ENCODE peak calls at places on chromosomes 12 and 14, in four cellular contexts. One of them, this sample, is unnamed.

GRCh38 chr12:89472508-89472907 is 52.1 kb downstream of the GALNT4 start:
- ATAC-seq in natural killer cell: no peak
- ATAC-seq in activated CD8-positive, alpha-beta T cell treated with anti-CD3 and anti-CD28 coated beads for 36 hours: no peak
- ATAC-seq in psoas muscle: no peak
- ATAC-seq in this sample: no peak

GRCh38 chr12:64694130-64695078 is 64.8 kb downstream of the GNS start:
- ATAC-seq in natural killer cell: no peak
- ATAC-seq in psoas muscle: no peak
- ATAC-seq in activated CD8-positive, alpha-beta T cell treated with anti-CD3 and anti-CD28 coated beads for 36 hours: no peak
- ATAC-seq in this sample: peak; percentile 49

GRCh38 chr14:64733899-64734298 is 29.7 kb downstream of the PLEKHG3 start:
- ATAC-seq in natural killer cell: peak; percentile 46
- ATAC-seq in activated CD8-positive, alpha-beta T cell treated with anti-CD3 and anti-CD28 coated beads for 36 hours: no peak
- ATAC-seq in psoas muscle: no peak
- ATAC-seq in this sample: no peak

GRCh38 chr12:27619308-27619707 is 76.9 kb upstream of the REP15 start:
- ATAC-seq in natural killer cell: peak; percentile 28
- ATAC-seq in activated CD8-positive, alpha-beta T cell treated with anti-CD3 and anti-CD28 coated beads for 36 hours: peak; percentile 93
- ATAC-seq in psoas muscle: peak; percentile 63
- ATAC-seq in this sample: peak; percentile 60

GRCh38 chr12:72315858-72316257 is 43.7 kb downstream of the TRHDE start:
- ATAC-seq in activated CD8-positive, alpha-beta T cell treated with anti-CD3 and anti-CD28 coated beads for 36 hours: no peak
- ATAC-seq in psoas muscle: no peak
- ATAC-seq in natural killer cell: no peak
- ATAC-seq in this sample: no peak

GRCh38 chr12:108542320-108542719 is 18.7 kb downstream of the SART3 start:
- ATAC-seq in activated CD8-positive, alpha-beta T cell treated with anti-CD3 and anti-CD28 coated beads for 36 hours: no peak
- ATAC-seq in psoas muscle: peak; percentile 74
- ATAC-seq in natural killer cell: no peak
- ATAC-seq in this sample: no peak

GRCh38 chr12:41556176-41556575 is 368.1 kb downstream of the PDZRN4 start:
- ATAC-seq in psoas muscle: no peak
- ATAC-seq in natural killer cell: no peak
- ATAC-seq in activated CD8-positive, alpha-beta T cell treated with anti-CD3 and anti-CD28 coated beads for 36 hours: no peak
- ATAC-seq in this sample: no peak

GRCh38 chr14:71961972-71962371 is 29.7 kb downstream of the RGS6 start:
- ATAC-seq in activated CD8-positive, alpha-beta T cell treated with anti-CD3 and anti-CD28 coated beads for 36 hours: no peak
- ATAC-seq in psoas muscle: no peak
- ATAC-seq in natural killer cell: no peak
- ATAC-seq in this sample: no peak

GRCh38 chr12:132428872-132429121 is 61.2 kb upstream of the FBRSL1 start:
- ATAC-seq in psoas muscle: no peak
- ATAC-seq in activated CD8-positive, alpha-beta T cell treated with anti-CD3 and anti-CD28 coated beads for 36 hours: no peak
- ATAC-seq in natural killer cell: no peak
- ATAC-seq in this sample: no peak

GRCh38 chr12:3655331-3655900 is 97.5 kb downstream of the CRACR2A start:
- ATAC-seq in natural killer cell: no peak
- ATAC-seq in activated CD8-positive, alpha-beta T cell treated with anti-CD3 and anti-CD28 coated beads for 36 hours: peak; percentile 69
- ATAC-seq in psoas muscle: peak; percentile 69
- ATAC-seq in this sample: no peak

GRCh38 chr12:105580841-105581352 is 250.4 kb downstream of the C12orf75 start:
- ATAC-seq in psoas muscle: no peak
- ATAC-seq in activated CD8-positive, alpha-beta T cell treated with anti-CD3 and anti-CD28 coated beads for 36 hours: no peak
- ATAC-seq in natural killer cell: no peak
- ATAC-seq in this sample: peak; percentile 39

GRCh38 chr12:47903151-47903611 is 1.6 kb downstream of the VDR start:
- ATAC-seq in activated CD8-positive, alpha-beta T cell treated with anti-CD3 and anti-CD28 coated beads for 36 hours: no peak
- ATAC-seq in psoas muscle: no peak
- ATAC-seq in natural killer cell: no peak
- ATAC-seq in this sample: no peak

GRCh38 chr14:70935135-70935534 is 27.9 kb downstream of the PCNX1 start:
- ATAC-seq in activated CD8-positive, alpha-beta T cell treated with anti-CD3 and anti-CD28 coated beads for 36 hours: peak; percentile 3
- ATAC-seq in natural killer cell: peak; percentile 17
- ATAC-seq in psoas muscle: peak; percentile 61
- ATAC-seq in this sample: no peak

GRCh38 chr12:1884651-1885050 is 33.8 kb downstream of the CACNA2D4 start:
- ATAC-seq in activated CD8-positive, alpha-beta T cell treated with anti-CD3 and anti-CD28 coated beads for 36 hours: no peak
- ATAC-seq in psoas muscle: no peak
- ATAC-seq in natural killer cell: no peak
- ATAC-seq in this sample: no peak

GRCh38 chr14:53925201-53925766 is 31.3 kb downstream of the BMP4 start:
- ATAC-seq in activated CD8-positive, alpha-beta T cell treated with anti-CD3 and anti-CD28 coated beads for 36 hours: no peak
- ATAC-seq in psoas muscle: no peak
- ATAC-seq in natural killer cell: no peak
- ATAC-seq in this sample: no peak

GRCh38 chr14:31965735-31966598 is 111.1 kb upstream of the ARHGAP5 start:
- ATAC-seq in natural killer cell: no peak
- ATAC-seq in psoas muscle: peak; percentile 35
- ATAC-seq in activated CD8-positive, alpha-beta T cell treated with anti-CD3 and anti-CD28 coated beads for 36 hours: no peak
- ATAC-seq in this sample: no peak

GRCh38 chr12:101697930-101698781 is 716 bp downstream of the CHPT1 start:
- ATAC-seq in activated CD8-positive, alpha-beta T cell treated with anti-CD3 and anti-CD28 coated beads for 36 hours: peak; percentile 25
- ATAC-seq in psoas muscle: peak; percentile 60
- ATAC-seq in natural killer cell: peak; percentile 48
- ATAC-seq in this sample: peak; percentile 78

GRCh38 chr12:12927211-12928079 is 24.5 kb downstream of the GPRC5D start:
- ATAC-seq in natural killer cell: no peak
- ATAC-seq in psoas muscle: peak; percentile 86
- ATAC-seq in activated CD8-positive, alpha-beta T cell treated with anti-CD3 and anti-CD28 coated beads for 36 hours: no peak
- ATAC-seq in this sample: peak; percentile 63

GRCh38 chr12:1217191-1217949 is 226.3 kb downstream of the ERC1 start:
- ATAC-seq in natural killer cell: no peak
- ATAC-seq in psoas muscle: peak; percentile 89
- ATAC-seq in activated CD8-positive, alpha-beta T cell treated with anti-CD3 and anti-CD28 coated beads for 36 hours: no peak
- ATAC-seq in this sample: peak; percentile 86

GRCh38 chr14:106269451-106270204 is 743.2 kb downstream of the TMEM121 start:
- ATAC-seq in activated CD8-positive, alpha-beta T cell treated with anti-CD3 and anti-CD28 coated beads for 36 hours: no peak
- ATAC-seq in psoas muscle: no peak
- ATAC-seq in natural killer cell: no peak
- ATAC-seq in this sample: no peak

GRCh38 chr12:27844427-27845090 is 64.5 kb upstream of the MANSC4 start:
- ATAC-seq in activated CD8-positive, alpha-beta T cell treated with anti-CD3 and anti-CD28 coated beads for 36 hours: no peak
- ATAC-seq in natural killer cell: no peak
- ATAC-seq in psoas muscle: no peak
- ATAC-seq in this sample: no peak

GRCh38 chr12:124814741-124815613 is 48.7 kb downstream of the SCARB1 start:
- ATAC-seq in psoas muscle: no peak
- ATAC-seq in natural killer cell: no peak
- ATAC-seq in activated CD8-positive, alpha-beta T cell treated with anti-CD3 and anti-CD28 coated beads for 36 hours: no peak
- ATAC-seq in this sample: no peak

GRCh38 chr14:99280852-99281251 is 8.9 kb upstream of the BCL11B start:
- ATAC-seq in psoas muscle: no peak
- ATAC-seq in activated CD8-positive, alpha-beta T cell treated with anti-CD3 and anti-CD28 coated beads for 36 hours: peak; percentile 50
- ATAC-seq in natural killer cell: no peak
- ATAC-seq in this sample: no peak

GRCh38 chr12:3896851-3897351 is 23.7 kb upstream of the PARP11 start:
- ATAC-seq in activated CD8-positive, alpha-beta T cell treated with anti-CD3 and anti-CD28 coated beads for 36 hours: peak; percentile 7
- ATAC-seq in psoas muscle: peak; percentile 38
- ATAC-seq in natural killer cell: peak; percentile 52
- ATAC-seq in this sample: peak; percentile 80

GRCh38 chr14:90573385-90574105 is 176.7 kb downstream of the CALM1 start:
- ATAC-seq in natural killer cell: no peak
- ATAC-seq in psoas muscle: no peak
- ATAC-seq in activated CD8-positive, alpha-beta T cell treated with anti-CD3 and anti-CD28 coated beads for 36 hours: no peak
- ATAC-seq in this sample: no peak

GRCh38 chr12:124538194-124539082 is 29.0 kb downstream of the NCOR2 start:
- ATAC-seq in psoas muscle: peak; percentile 38
- ATAC-seq in activated CD8-positive, alpha-beta T cell treated with anti-CD3 and anti-CD28 coated beads for 36 hours: no peak
- ATAC-seq in natural killer cell: no peak
- ATAC-seq in this sample: peak; percentile 8

GRCh38 chr12:106551410-106551809 is 31.4 kb upstream of the RFX4 start:
- ATAC-seq in activated CD8-positive, alpha-beta T cell treated with anti-CD3 and anti-CD28 coated beads for 36 hours: no peak
- ATAC-seq in natural killer cell: no peak
- ATAC-seq in psoas muscle: no peak
- ATAC-seq in this sample: no peak

GRCh38 chr12:15772405-15773018 is 16.7 kb downstream of the EPS8 start:
- ATAC-seq in psoas muscle: peak; percentile 66
- ATAC-seq in activated CD8-positive, alpha-beta T cell treated with anti-CD3 and anti-CD28 coated beads for 36 hours: no peak
- ATAC-seq in natural killer cell: no peak
- ATAC-seq in this sample: no peak

GRCh38 chr12:69252033-69252432 is 12.7 kb downstream of the CPSF6 start:
- ATAC-seq in natural killer cell: no peak
- ATAC-seq in psoas muscle: peak; percentile 42
- ATAC-seq in activated CD8-positive, alpha-beta T cell treated with anti-CD3 and anti-CD28 coated beads for 36 hours: no peak
- ATAC-seq in this sample: no peak